ENCODE peak calls at places on chromosomes 7 and 10, in seven cellular contexts. E is SK-N-SH, V is DND-41, W is mammary epithelial cell, D is PC-3, U is neural progenitor cell, Q is fibroblast of lung. P is an unnamed sample.

GRCh38 chr10:28595618-28596017 is 62.7 kb downstream of the WAC start:
- DNase-seq in E (no peak), V (no peak), D (no peak), W (no peak), U (no peak), Q (peak; percentile 82), P (no peak)

GRCh38 chr7:117975436-117975835 is 102.2 kb upstream of the CTTNBP2 start:
- DNase-seq in Q (no peak), U (no peak), V (no peak), E (no peak), W (no peak), D (no peak), P (no peak)

GRCh38 chr7:136585954-136586670 is 282.3 kb upstream of the CHRM2 start:
- DNase-seq in E (no peak), W (no peak), Q (no peak), V (no peak), U (no peak), D (no peak), P (no peak)

GRCh38 chr7:2947381-2947780 is 96.3 kb downstream of the CARD11 start:
- DNase-seq in U (no peak), D (no peak), W (no peak), Q (no peak), E (no peak), V (no peak), P (no peak)

GRCh38 chr10:4450981-4451501 is 375.0 kb upstream of the AKR1E2 start:
- DNase-seq in D (no peak), W (peak; percentile 81), U (no peak), E (no peak), Q (peak; percentile 85), V (peak; percentile 71), P (no peak)

GRCh38 chr7:35781200-35781701 is 19.6 kb upstream of the SEPTIN7 start:
- DNase-seq in E (no peak), W (peak; percentile 56), Q (no peak), V (no peak), U (no peak), D (no peak), P (no peak)

GRCh38 chr10:74437822-74438221 is 286.8 kb downstream of the ADK start:
- DNase-seq in D (peak; percentile 77), E (no peak), V (no peak), W (peak; percentile 24), Q (peak; percentile 84), U (no peak), P (no peak)

GRCh38 chr10:26890956-26891355 is 30.2 kb upstream of the ABI1 start:
- DNase-seq in D (peak; percentile 82), E (peak; percentile 52), Q (peak; percentile 65), V (peak; percentile 50), W (peak; percentile 57), U (peak; percentile 76), P (peak; percentile 49)

GRCh38 chr7:140304071-140304799 is 94.1 kb downstream of the SLC37A3 start:
- DNase-seq in D (peak; percentile 22), Q (peak; percentile 27), U (no peak), V (peak; percentile 29), W (peak; percentile 2), E (peak; percentile 46), P (no peak)

GRCh38 chr7:100827330-100828226 is at the start of gene EPHB4:
- DNase-seq in V (no peak), W (peak; percentile 79), D (peak; percentile 84), U (peak; percentile 95), E (peak; percentile 88), Q (peak; percentile 88), P (peak; percentile 91)

GRCh38 chr7:151742713-151743480 is 134.0 kb downstream of the PRKAG2 start:
- DNase-seq in D (no peak), W (no peak), E (no peak), U (peak; percentile 68), Q (peak; percentile 51), V (no peak), P (peak; percentile 67)

GRCh38 chr7:25134360-25135010 is 9.4 kb upstream of the CYCS start:
- DNase-seq in Q (no peak), E (no peak), U (no peak), D (no peak), W (no peak), V (no peak), P (no peak)

GRCh38 chr7:67940400-67940799 is 943.8 kb downstream of the TYW1 start:
- DNase-seq in V (no peak), E (no peak), W (no peak), D (no peak), Q (no peak), U (no peak), P (no peak)
- H3K9ac ChIP-seq in V (no peak overlapping the region), E (no peak overlapping the region), W (no peak overlapping the region), D (no peak overlapping the region), Q (no peak overlapping the region), U (no peak overlapping the region), P (no peak overlapping the region)

GRCh38 chr7:157013101-157013500 is 2.6 kb upstream of the MNX1 start:
- DNase-seq in E (peak; percentile 34), D (no peak), Q (no peak), V (no peak), U (no peak), W (no peak), P (no peak)

GRCh38 chr7:157013602-157014549 is 3.4 kb upstream of the MNX1 start:
- DNase-seq in E (peak; percentile 29), D (no peak), W (no peak), V (no peak), U (peak; percentile 41), Q (no peak), P (no peak)

GRCh38 chr7:157010588-157011332 is at the start of gene MNX1:
- DNase-seq in U (peak; percentile 92), Q (peak; percentile 15), W (peak; percentile 83), E (peak; percentile 71), D (peak; percentile 75), V (no peak), P (peak; percentile 72)

GRCh38 chr7:157011333-157012112 is 1.1 kb upstream of the MNX1 start:
- DNase-seq in Q (no peak), V (no peak), E (peak; percentile 52), U (peak; percentile 53), W (no peak), D (peak; percentile 12), P (no peak)

GRCh38 chr7:157012113-157012547 is 1.7 kb upstream of the MNX1 start:
- DNase-seq in E (peak; percentile 36), W (no peak), D (no peak), V (no peak), Q (no peak), U (no peak), P (no peak)
- H3K9ac ChIP-seq in E (no peak overlapping the region), W (no peak overlapping the region), D (no peak overlapping the region), V (no peak overlapping the region), Q (no peak overlapping the region), U (no peak overlapping the region), P (no peak overlapping the region)

DNA sequence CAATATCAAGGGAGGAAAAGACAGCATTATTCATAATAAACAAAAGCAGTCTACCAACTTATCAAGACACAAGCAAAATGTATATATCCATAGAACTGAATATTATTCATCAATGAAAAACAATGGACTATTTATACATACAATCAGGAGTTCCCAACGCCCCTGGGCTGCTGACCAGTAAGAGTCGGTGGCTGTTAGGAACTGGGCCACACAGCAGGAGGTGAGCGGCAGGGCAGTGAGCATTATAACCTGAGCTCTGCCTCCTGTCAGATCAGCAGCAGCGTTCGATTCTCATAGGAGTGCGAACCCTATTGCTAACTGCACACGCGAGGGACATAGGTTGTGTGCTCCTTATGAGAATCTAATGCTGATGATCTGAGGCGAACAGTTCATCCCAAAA is 71.7 kb upstream of the GPR22 start:
- DNase-seq in W (no peak), E (no peak), Q (no peak), U (peak; percentile 17), D (no peak), V (no peak), P (no peak)
- H3K9ac ChIP-seq in W (no peak overlapping the region), E (no peak overlapping the region), Q (no peak overlapping the region), U (no peak overlapping the region), D (no peak overlapping the region), V (no peak overlapping the region), P (no peak overlapping the region)

DNA sequence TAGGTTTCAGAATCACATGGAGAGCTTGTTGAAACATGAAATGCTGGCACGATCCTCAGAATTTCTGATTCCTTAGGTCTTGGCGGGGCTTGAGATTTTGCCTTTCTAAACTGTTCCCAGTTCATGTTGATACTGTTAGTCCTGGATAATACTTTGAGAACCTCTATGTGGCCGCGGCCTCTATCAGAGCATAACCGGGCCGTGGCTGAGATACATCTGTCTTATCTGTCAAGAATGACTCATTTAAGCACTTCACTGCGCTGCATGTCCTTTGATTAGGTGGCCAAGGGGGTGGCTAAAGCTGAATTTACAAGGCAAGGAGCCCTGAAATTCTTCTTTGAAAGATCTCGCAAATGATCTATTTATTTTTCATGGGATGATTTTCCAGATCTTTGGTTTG is 66.9 kb downstream of the GALNT17 start:
- DNase-seq in U (no peak), E (no peak), W (no peak), Q (no peak), D (no peak), V (no peak), P (no peak)
- H3K9ac ChIP-seq in U (no peak overlapping the region), E (no peak overlapping the region), W (no peak overlapping the region), Q (no peak overlapping the region), D (no peak overlapping the region), V (no peak overlapping the region), P (no peak overlapping the region)

DNA sequence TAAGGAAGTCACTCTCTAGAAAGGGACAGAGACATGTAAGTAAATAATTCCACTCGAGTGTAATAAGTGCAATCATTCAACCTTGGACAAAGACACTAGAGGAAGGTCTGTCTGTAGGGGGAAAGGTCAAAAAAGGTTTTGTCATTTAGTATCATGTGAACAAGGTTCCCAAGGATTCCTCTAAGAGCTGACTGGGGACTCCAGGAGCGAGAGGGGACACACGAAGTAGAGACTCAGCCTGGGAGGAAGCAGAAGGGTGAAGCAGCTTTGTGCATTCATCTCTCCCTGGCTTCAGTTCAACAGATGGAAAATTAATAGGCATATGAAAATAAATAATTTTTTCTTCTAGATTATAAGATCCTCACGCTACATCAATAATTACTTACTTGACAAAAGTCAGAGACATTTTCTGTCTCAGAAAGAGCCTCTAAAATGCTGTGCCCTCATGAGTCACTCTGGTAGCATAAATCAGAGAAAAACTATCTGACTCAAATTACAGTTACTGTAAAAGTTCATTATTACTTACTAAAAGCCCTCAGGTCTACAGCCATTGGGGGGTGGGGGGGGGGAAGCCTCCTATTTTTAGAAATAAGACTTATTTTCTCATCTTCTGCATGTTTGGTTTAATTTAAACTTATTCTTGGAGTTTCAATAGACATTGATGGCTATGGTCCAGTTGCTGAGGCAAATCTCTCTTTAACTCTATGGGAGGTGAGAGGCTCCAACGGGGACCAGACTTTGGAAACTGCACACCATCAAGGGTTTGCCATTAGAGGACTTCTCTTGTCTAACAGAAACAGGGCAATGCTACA is 275.0 kb upstream of the KLF14 start:
- DNase-seq in Q (peak; percentile 71), E (no peak), D (peak; percentile 61), V (no peak), U (no peak), W (no peak), P (no peak)
- H3K9ac ChIP-seq in Q (no peak overlapping the region), E (peak overlapping the region; percentile 55), D (peak overlapping the region; percentile 38), V (no peak overlapping the region), U (no peak overlapping the region), W (no peak overlapping the region), P (no peak overlapping the region)

GRCh38 chr7:158527495-158527894 is 60.1 kb downstream of the PTPRN2 start:
- DNase-seq in D (no peak), E (no peak), U (no peak), Q (no peak), W (no peak), V (no peak), P (no peak)
- H3K9ac ChIP-seq in D (no peak overlapping the region), E (no peak overlapping the region), U (no peak overlapping the region), Q (no peak overlapping the region), W (no peak overlapping the region), V (no peak overlapping the region), P (no peak overlapping the region)